ENCODE peak calls at places on chromosome 1, in seven cellular contexts. One of them, this sample, is unnamed.

GRCh38 chr1:18972531-18972930 is 16.1 kb upstream of the IFFO2 start:
- DNase-seq in astrocyte: no peak
- DNase-seq in NAMALWA: no peak
- DNase-seq in naive thymus-derived CD8-positive, alpha-beta T cell: peak
- DNase-seq in CD4-positive, alpha-beta memory T cell: peak
- DNase-seq in GM19239: no peak
- DNase-seq in omental fat pad: no peak
- DNase-seq in this sample: no peak

GRCh38 chr1:18112611-18113010 is 5.0 kb downstream of the IGSF21 start:
- DNase-seq in astrocyte: no peak
- DNase-seq in omental fat pad: no peak
- DNase-seq in NAMALWA: no peak
- DNase-seq in CD4-positive, alpha-beta memory T cell: no peak
- DNase-seq in naive thymus-derived CD8-positive, alpha-beta T cell: no peak
- DNase-seq in GM19239: no peak
- DNase-seq in this sample: no peak

GRCh38 chr1:1604374-1605033 is 4.6 kb upstream of the FNDC10 start:
- DNase-seq in omental fat pad: no peak
- DNase-seq in GM19239: no peak
- DNase-seq in NAMALWA: no peak
- DNase-seq in naive thymus-derived CD8-positive, alpha-beta T cell: no peak
- DNase-seq in CD4-positive, alpha-beta memory T cell: no peak
- DNase-seq in astrocyte: no peak
- DNase-seq in this sample: no peak

GRCh38 chr1:223729906-223730305 is 17.6 kb downstream of the CAPN2 start:
- DNase-seq in CD4-positive, alpha-beta memory T cell: no peak
- DNase-seq in astrocyte: no peak
- DNase-seq in naive thymus-derived CD8-positive, alpha-beta T cell: no peak
- DNase-seq in NAMALWA: no peak
- DNase-seq in omental fat pad: no peak
- DNase-seq in GM19239: no peak
- DNase-seq in this sample: no peak

GRCh38 chr1:165116732-165117131 is 239.8 kb downstream of the LMX1A start:
- DNase-seq in NAMALWA: no peak
- DNase-seq in astrocyte: peak
- DNase-seq in GM19239: no peak
- DNase-seq in omental fat pad: no peak
- DNase-seq in naive thymus-derived CD8-positive, alpha-beta T cell: no peak
- DNase-seq in CD4-positive, alpha-beta memory T cell: no peak
- DNase-seq in this sample: peak

GRCh38 chr1:40185951-40186864 is 25.0 kb downstream of the RLF start:
- DNase-seq in astrocyte: peak
- DNase-seq in CD4-positive, alpha-beta memory T cell: peak
- DNase-seq in NAMALWA: peak
- DNase-seq in naive thymus-derived CD8-positive, alpha-beta T cell: no peak
- DNase-seq in GM19239: peak
- DNase-seq in omental fat pad: no peak
- DNase-seq in this sample: peak

GRCh38 chr1:73577206-73577605 is 620.8 kb downstream of the LRRIQ3 start:
- DNase-seq in CD4-positive, alpha-beta memory T cell: no peak
- DNase-seq in astrocyte: no peak
- DNase-seq in omental fat pad: no peak
- DNase-seq in naive thymus-derived CD8-positive, alpha-beta T cell: no peak
- DNase-seq in NAMALWA: no peak
- DNase-seq in GM19239: no peak
- DNase-seq in this sample: no peak

GRCh38 chr1:31861346-31861745 is 45.5 kb upstream of the SPOCD1 start:
- DNase-seq in naive thymus-derived CD8-positive, alpha-beta T cell: no peak
- DNase-seq in NAMALWA: no peak
- DNase-seq in CD4-positive, alpha-beta memory T cell: no peak
- DNase-seq in omental fat pad: no peak
- DNase-seq in astrocyte: no peak
- DNase-seq in GM19239: no peak
- DNase-seq in this sample: no peak

GRCh38 chr1:39395357-39395831 is 96.0 kb upstream of the BMP8A start:
- DNase-seq in GM19239: no peak
- DNase-seq in NAMALWA: no peak
- DNase-seq in astrocyte: peak
- DNase-seq in CD4-positive, alpha-beta memory T cell: no peak
- DNase-seq in naive thymus-derived CD8-positive, alpha-beta T cell: no peak
- DNase-seq in omental fat pad: no peak
- DNase-seq in this sample: peak

GRCh38 chr1:31943546-31944184 is 5.5 kb upstream of the PTP4A2 start:
- DNase-seq in omental fat pad: no peak
- DNase-seq in CD4-positive, alpha-beta memory T cell: peak
- DNase-seq in GM19239: no peak
- DNase-seq in NAMALWA: no peak
- DNase-seq in naive thymus-derived CD8-positive, alpha-beta T cell: no peak
- DNase-seq in astrocyte: no peak
- DNase-seq in this sample: no peak

GRCh38 chr1:29120955-29121485 is 2.7 kb downstream of the TMEM200B start:
- DNase-seq in naive thymus-derived CD8-positive, alpha-beta T cell: peak
- DNase-seq in omental fat pad: no peak
- DNase-seq in astrocyte: no peak
- DNase-seq in GM19239: peak
- DNase-seq in NAMALWA: peak
- DNase-seq in CD4-positive, alpha-beta memory T cell: peak
- DNase-seq in this sample: no peak

GRCh38 chr1:22773981-22774471 is 63.4 kb downstream of the EPHB2 start:
- DNase-seq in omental fat pad: no peak
- DNase-seq in NAMALWA: no peak
- DNase-seq in GM19239: no peak
- DNase-seq in naive thymus-derived CD8-positive, alpha-beta T cell: no peak
- DNase-seq in CD4-positive, alpha-beta memory T cell: no peak
- DNase-seq in astrocyte: peak
- DNase-seq in this sample: no peak

GRCh38 chr1:3169621-3170356 is 100.8 kb downstream of the PRDM16 start:
- DNase-seq in omental fat pad: no peak
- DNase-seq in CD4-positive, alpha-beta memory T cell: no peak
- DNase-seq in astrocyte: no peak
- DNase-seq in NAMALWA: peak
- DNase-seq in naive thymus-derived CD8-positive, alpha-beta T cell: no peak
- DNase-seq in GM19239: no peak
- DNase-seq in this sample: no peak